ENCODE peak calls at places on chromosomes 11 and 22, in six cellular contexts. W, C, Y, P, F and B are unnamed samples.

GRCh38 chr22:25447689-25448434 is 116.6 kb upstream of the GRK3 start:
- DNase-seq in Y (peak), F (peak), C (peak), W (peak), P (peak), B (peak)

GRCh38 chr11:17544181-17544622 is at the start of gene USH1C:
- DNase-seq in P (peak), W (peak), Y (peak), F (no peak), C (peak), B (peak)

GRCh38 chr22:30115705-30116104 is 35.4 kb downstream of the HORMAD2 start:
- DNase-seq in C (no peak), Y (no peak), P (no peak), W (no peak), F (no peak), B (peak)

GRCh38 chr11:73376803-73377629 is 817 bp downstream of the RELT start:
- DNase-seq in P (peak), W (peak), F (no peak), C (peak), Y (peak), B (peak)

GRCh38 chr11:85922367-85922766 is 67.2 kb downstream of the CCDC83 start:
- DNase-seq in W (no peak), Y (no peak), P (no peak), F (peak), C (no peak), B (no peak)

GRCh38 chr22:25546751-25547150 is 17.7 kb upstream of the GRK3 start:
- DNase-seq in C (no peak), W (no peak), P (no peak), F (no peak), Y (no peak), B (no peak)

GRCh38 chr11:1919428-1920127 is at the start of gene TNNT3:
- DNase-seq in P (no peak), W (no peak), Y (no peak), C (no peak), F (no peak), B (no peak)

GRCh38 chr11:83002047-83002446 is 69.7 kb downstream of the RAB30 start:
- DNase-seq in W (no peak), F (no peak), P (no peak), C (peak), Y (no peak), B (no peak)